ENCODE peak calls at places on chromosomes 2 and 18, in ten cellular contexts. Z is ovary, M is GM12878, B is K562, E is suprapubic skin, Q is tibial nerve, O is sigmoid colon, W is stomach, L is upper lobe of left lung, J is HepG2. X is an unnamed sample. For H3K36me3, the result is how much of the 10 kb centered on the place peaks cover.

GRCh38 chr2:71926860-71927756 is 220.6 kb downstream of the CYP26B1 start:
- DNase-seq in J (no peak), W (no peak), Z (no peak), B (no peak), E (no peak), M (no peak), O (no peak), L (peak), Q (no peak), X (no peak)

GRCh38 chr2:168671932-168672331 is 130.5 kb upstream of the NOSTRIN start:
- DNase-seq in M (no peak), W (no peak), E (no peak), Q (no peak), L (no peak), B (no peak), J (no peak), O (no peak), Z (no peak), X (no peak)

GRCh38 chr2:224084266-224084892 is 45.3 kb upstream of the SERPINE2 start:
- DNase-seq in Q (no peak), B (peak), E (no peak), O (no peak), L (no peak), J (no peak), W (no peak), M (no peak), Z (no peak), X (no peak)

GRCh38 chr18:65278939-65279667 is 471.7 kb upstream of the CDH7 start:
- DNase-seq in Q (no peak), W (no peak), Z (no peak), O (no peak), M (no peak), J (no peak), L (no peak), B (no peak), E (no peak), X (no peak)

GRCh38 chr2:28269019-28269784 is 123.5 kb upstream of the FOSL2 start:
- DNase-seq in E (no peak), Q (no peak), Z (no peak), W (peak), J (peak), M (no peak), B (peak), O (no peak), L (no peak), X (peak)

GRCh38 chr18:63155910-63156773 is 163.4 kb downstream of the BCL2 start:
- DNase-seq in Q (no peak), W (no peak), E (no peak), B (no peak), O (no peak), L (no peak), Z (no peak), J (no peak), M (no peak), X (no peak)

GRCh38 chr2:242054881-242055801 is 185.6 kb downstream of the RTP5 start:
- DNase-seq in J (no peak), Q (no peak), M (no peak), W (no peak), L (no peak), E (no peak), O (peak), B (no peak), Z (no peak), X (no peak)

GRCh38 chr2:56613254-56613653 is 429.5 kb downstream of the CCDC85A start:
- DNase-seq in O (no peak), E (no peak), Z (no peak), Q (no peak), M (no peak), B (no peak), L (no peak), W (no peak), J (no peak), X (no peak)

GRCh38 chr18:68916734-68917133 is 118.9 kb downstream of the CCDC102B start:
- DNase-seq in J (peak), E (no peak), L (no peak), B (no peak), O (no peak), M (no peak), W (no peak), Z (no peak), Q (no peak), X (no peak)

GRCh38 chr2:70258532-70258875 is 567 bp downstream of the PCYOX1 start:
- DNase-seq in E (peak), W (peak), L (peak), B (peak), Z (peak), O (peak), J (peak), M (no peak), Q (peak), X (peak)

GRCh38 chr2:100817388-100817985 is 2.5 kb upstream of the NPAS2 start:
- DNase-seq in J (no peak), M (no peak), Q (no peak), Z (no peak), E (no peak), B (no peak), L (no peak), O (no peak), W (no peak), X (no peak)

GRCh38 chr2:162072976-162073775 is 839 bp downstream of the DPP4 start:
- DNase-seq in L (peak), Q (no peak), W (no peak), Z (peak), E (no peak), B (no peak), J (no peak), O (peak), M (no peak), X (peak)

GRCh38 chr2:43980902-43981301 is 14.9 kb downstream of the LRPPRC start:
- DNase-seq in W (no peak), Q (no peak), M (no peak), Z (no peak), B (no peak), L (no peak), J (no peak), E (no peak), O (no peak), X (no peak)

GRCh38 chr2:129777757-129778607 is 201.5 kb upstream of the RAB6C start:
- DNase-seq in Q (no peak), O (no peak), L (no peak), E (no peak), M (no peak), J (no peak), Z (no peak), W (no peak), B (no peak), X (no peak)

GRCh38 chr18:51617572-51618260 is 420.2 kb upstream of the MEX3C start:
- DNase-seq in E (no peak), Z (no peak), W (no peak), B (no peak), J (no peak), O (no peak), L (no peak), M (no peak), Q (no peak), X (no peak)

GRCh38 chr2:197809064-197809463 is 4.7 kb downstream of the PLCL1 start:
- DNase-seq in L (no peak), E (no peak), Z (no peak), Q (no peak), B (no peak), J (no peak), O (no peak), W (no peak), M (no peak), X (no peak)

GRCh38 chr2:53403836-53404413 is 363.7 kb upstream of the CHAC2 start:
- DNase-seq in W (no peak), O (no peak), B (no peak), M (no peak), L (no peak), J (no peak), Z (no peak), Q (no peak), E (no peak), X (no peak)

GRCh38 chr18:57210101-57210661 is 63.3 kb downstream of the BOD1L2 start:
- DNase-seq in M (no peak), B (peak), E (no peak), J (peak), O (no peak), L (no peak), W (peak), Q (peak), Z (no peak), X (peak)

GRCh38 chr2:218622606-218623238 is 15.0 kb downstream of the PLCD4 start:
- DNase-seq in B (no peak), E (no peak), L (no peak), W (no peak), Z (no peak), O (no peak), M (no peak), Q (no peak), J (no peak), X (no peak)

DNA sequence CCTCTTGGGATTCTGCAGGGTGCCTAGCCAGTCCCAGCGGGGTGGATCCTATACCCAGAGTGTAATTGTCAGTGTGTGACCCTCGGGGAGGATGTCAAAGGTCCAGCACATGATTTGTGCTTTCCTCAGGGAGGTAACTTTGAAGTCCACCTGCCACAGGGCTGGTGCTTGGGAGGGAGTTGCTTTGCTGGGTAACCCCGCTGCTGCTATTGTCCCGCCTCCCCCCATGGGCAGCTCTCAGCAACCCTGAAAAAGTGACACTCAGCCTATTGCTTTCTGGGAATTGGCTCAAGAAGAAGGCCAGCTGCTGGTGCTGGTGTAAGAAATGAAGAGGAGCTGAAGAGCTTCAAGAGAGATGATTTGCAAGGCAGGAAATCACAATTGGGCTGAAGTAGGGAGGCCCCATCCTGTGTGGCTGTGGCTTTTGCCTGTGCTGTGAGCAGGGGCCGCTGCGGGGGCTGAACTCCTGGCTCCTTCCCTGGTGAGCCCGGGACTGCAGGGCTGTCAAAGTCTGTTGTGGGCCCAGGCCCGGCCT is 36.4 kb downstream of the EMILIN2 start:
- DNase-seq in J (no peak), O (no peak), L (no peak), M (no peak), E (peak), Z (no peak), B (no peak), W (no peak), Q (no peak), X (peak)
- TF ChIP-seq EP300 in J (no peak), O (no peak), L (no peak), M (no peak), E (no peak), Z (no peak), B (no peak), W (no peak), Q (no peak), X (no peak)

DNA sequence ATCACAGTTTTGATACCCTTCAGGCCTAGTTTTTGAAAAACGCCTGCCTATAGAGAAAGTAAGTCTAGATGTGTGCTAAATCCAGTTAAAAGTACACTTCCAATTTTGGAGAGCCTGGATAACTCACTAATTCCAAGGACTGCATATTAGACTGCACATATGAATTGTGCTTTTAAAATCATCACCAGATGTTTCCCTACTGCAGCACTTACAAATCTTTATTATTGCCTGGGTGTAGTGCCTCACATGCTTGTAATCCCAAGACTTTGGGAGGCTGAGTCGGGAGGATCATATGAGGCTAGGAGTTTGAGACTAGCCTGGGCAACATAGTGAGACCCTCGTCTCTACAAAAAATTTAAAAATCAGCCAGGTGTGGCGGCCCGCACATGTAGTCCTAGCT is 35.9 kb upstream of the HTR2B start:
- DNase-seq in Z (no peak), O (no peak), E (no peak), M (no peak), Q (no peak), J (no peak), W (no peak), L (no peak), B (no peak), X (no peak)
- H3K36me3 ChIP-seq in Z (under half), O (under half), E (under half), M (under half), Q (under half), J (under half), W (under half), L (under half), B (half or more), X (under half)

GRCh38 chr2:134413912-134414311 is 160.0 kb downstream of the MGAT5 start:
- DNase-seq in B (no peak), Z (no peak), Q (no peak), E (no peak), J (no peak), L (no peak), M (no peak), W (no peak), O (no peak), X (no peak)
- TF ChIP-seq EP300 in B (no peak), Z (no peak), Q (no peak), E (no peak), J (no peak), L (no peak), M (no peak), W (no peak), O (no peak), X (no peak)

GRCh38 chr2:10187661-10188060 is 65.1 kb downstream of the RRM2 start:
- DNase-seq in O (no peak), W (no peak), M (no peak), B (no peak), Q (no peak), L (no peak), E (no peak), J (no peak), Z (no peak), X (no peak)

GRCh38 chr2:10188211-10188610 is 65.7 kb downstream of the RRM2 start:
- DNase-seq in Z (no peak), M (no peak), B (peak), O (no peak), J (peak), L (no peak), E (no peak), W (peak), Q (no peak), X (no peak)

GRCh38 chr2:10185755-10186154 is 63.2 kb downstream of the RRM2 start:
- DNase-seq in O (no peak), W (no peak), Q (no peak), B (no peak), M (no peak), Z (no peak), E (no peak), J (no peak), L (no peak), X (no peak)

GRCh38 chr2:10188729-10189305 is 66.3 kb downstream of the RRM2 start:
- DNase-seq in Z (no peak), W (no peak), L (no peak), E (no peak), M (no peak), O (no peak), B (no peak), J (no peak), Q (no peak), X (no peak)

GRCh38 chr2:10186868-10187535 is 64.5 kb downstream of the RRM2 start:
- DNase-seq in L (no peak), O (no peak), Z (no peak), B (no peak), E (no peak), W (no peak), M (no peak), Q (no peak), J (no peak), X (no peak)
- H3K36me3 ChIP-seq in L (under half), O (under half), Z (under half), B (under half), E (under half), W (under half), M (under half), Q (under half), J (under half), X (under half)

GRCh38 chr2:149993316-149993715 is 405.7 kb upstream of the MMADHC start:
- DNase-seq in Z (no peak), M (no peak), O (no peak), W (no peak), J (no peak), B (no peak), Q (no peak), L (no peak), E (no peak), X (no peak)

GRCh38 chr2:149991576-149991975 is 404.0 kb upstream of the MMADHC start:
- DNase-seq in B (no peak), W (no peak), Q (no peak), Z (no peak), M (no peak), L (no peak), J (peak), E (no peak), O (no peak), X (no peak)

GRCh38 chr2:149988361-149988760 is 400.8 kb upstream of the MMADHC start:
- DNase-seq in O (no peak), Q (no peak), Z (no peak), B (no peak), M (no peak), E (no peak), L (no peak), J (no peak), W (no peak), X (no peak)

GRCh38 chr2:149990965-149991364 is 403.4 kb upstream of the MMADHC start:
- DNase-seq in E (no peak), B (no peak), M (no peak), Z (no peak), O (no peak), L (no peak), Q (no peak), W (no peak), J (no peak), X (no peak)

DNA sequence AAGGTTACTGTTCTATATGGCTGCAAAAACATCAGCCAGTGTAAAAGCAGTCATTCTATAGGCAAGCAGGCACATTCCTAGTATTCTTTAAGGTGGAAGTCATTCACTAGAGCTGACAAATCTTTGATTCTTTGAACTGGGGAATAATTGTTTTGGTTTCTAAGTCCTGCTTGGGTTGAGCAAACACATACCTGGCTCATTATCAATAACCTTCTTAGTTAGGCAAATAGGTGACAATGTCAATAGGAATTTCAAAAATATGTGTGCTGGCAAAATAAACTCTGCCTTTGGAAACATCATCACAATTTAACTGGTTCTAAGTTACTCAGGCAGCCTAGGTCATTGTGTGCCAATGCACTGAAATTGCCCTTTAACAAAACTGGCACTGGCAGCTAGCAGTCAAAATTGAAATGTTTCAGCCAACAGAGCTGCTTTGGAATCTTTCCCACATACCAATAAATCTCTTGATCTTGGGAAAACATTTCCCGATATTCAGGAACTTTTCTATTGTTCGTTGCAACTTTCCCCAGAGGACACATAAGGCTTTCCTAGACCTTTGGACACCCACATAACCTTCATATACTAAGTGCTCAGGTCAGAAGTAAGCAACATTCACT is 402.0 kb upstream of the MMADHC start:
- DNase-seq in B (no peak), J (peak), L (no peak), Z (no peak), O (no peak), M (no peak), Q (no peak), E (no peak), W (peak), X (no peak)
- TF ChIP-seq EP300 in B (no peak), J (no peak), L (no peak), Z (no peak), O (no peak), M (no peak), Q (no peak), E (no peak), W (no peak), X (no peak)

DNA sequence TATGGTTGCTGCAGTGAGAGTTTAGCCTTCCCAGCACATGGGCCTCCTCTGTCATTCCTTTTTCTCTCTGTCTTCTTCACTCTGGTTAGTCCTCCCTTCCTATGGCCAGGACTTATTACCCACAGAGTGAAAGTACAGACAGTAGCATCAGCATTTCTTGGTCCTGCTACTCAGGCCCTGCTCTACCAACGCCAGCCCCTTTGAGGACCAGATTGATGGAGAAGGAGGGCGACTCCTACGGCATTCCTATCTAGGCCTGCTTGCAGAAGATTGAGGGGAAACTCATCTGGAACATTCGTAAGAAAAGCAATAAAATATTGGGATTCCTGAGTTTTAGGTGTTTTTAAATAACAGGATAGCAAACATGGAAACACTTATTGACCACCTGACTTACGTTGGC is 43.5 kb downstream of the BMP10 start:
- DNase-seq in L (no peak), J (no peak), O (no peak), M (no peak), Q (no peak), W (no peak), E (no peak), B (no peak), Z (no peak), X (no peak)
- H3K36me3 ChIP-seq in L (under half), J (under half), O (under half), M (under half), Q (under half), W (under half), E (under half), B (under half), Z (under half), X (under half)

GRCh38 chr2:191012845-191013616 is 940 bp downstream of the STAT1 start:
- DNase-seq in M (no peak), E (no peak), W (no peak), Q (no peak), O (no peak), L (peak), J (peak), B (no peak), Z (no peak), X (no peak)

GRCh38 chr2:191014653-191015020 is 666 bp upstream of the STAT1 start:
- DNase-seq in J (no peak), O (no peak), B (no peak), Q (no peak), L (no peak), W (no peak), E (no peak), Z (no peak), M (no peak), X (no peak)

GRCh38 chr2:191013876-191014652 is at the start of gene STAT1:
- DNase-seq in E (peak), M (peak), O (peak), J (peak), Q (peak), Z (peak), W (peak), L (peak), B (peak), X (peak)

GRCh38 chr2:191012346-191012745 is 1.6 kb downstream of the STAT1 start:
- DNase-seq in B (no peak), W (no peak), O (no peak), Z (no peak), Q (no peak), M (no peak), J (no peak), L (no peak), E (no peak), X (no peak)

DNA sequence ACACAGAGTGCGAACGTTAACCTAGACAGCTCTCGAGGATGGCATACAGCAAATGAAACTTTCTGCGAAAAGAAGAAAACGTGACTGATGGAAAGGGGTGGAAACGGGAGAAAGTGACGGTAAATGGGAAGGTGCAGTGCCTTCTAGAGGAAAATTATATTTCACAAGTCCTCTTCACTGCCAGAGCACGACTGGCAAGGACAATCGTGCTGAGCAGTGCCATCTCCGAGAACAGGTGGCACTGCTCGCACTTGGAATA is 425 bp downstream of the STAT1 start:
- DNase-seq in M (no peak), E (no peak), B (no peak), L (no peak), O (no peak), W (no peak), Q (no peak), J (no peak), Z (no peak), X (no peak)
- TF ChIP-seq EP300 in M (no peak), E (no peak), B (no peak), L (no peak), O (no peak), W (no peak), Q (no peak), J (no peak), Z (no peak), X (no peak)